ENCODE peak calls at places on chromosomes 7 and 10, in nine cellular contexts. Z is PC-9; Y is kidney; L is RWPE1; H is posterior cingulate gyrus; E is activated naive CD4-positive, alpha-beta T cell treated with anti-CD3 and anti-CD28 coated beads, Interleukin-2, amount 10 ng/mL, durations not matched to agents 7 days and 5 days; O is stomach; Q is astrocyte; B is brain microvascular endothelial cell. C is an unnamed sample.

GRCh38 chr7:24917510-24918239 is 62.3 kb downstream of the OSBPL3 start:
- DNase-seq in Z (no peak), Y (no peak), L (no peak), H (no peak), E (no peak), O (no peak), Q (peak), B (peak), C (no peak)

GRCh38 chr7:46908770-46909169 is 673.1 kb downstream of the TNS3 start:
- DNase-seq in Z (peak), Y (no peak), L (peak), H (no peak), E (no peak), O (no peak), Q (peak), B (peak), C (peak)

GRCh38 chr10:68462536-68462935 is 9.2 kb downstream of the DNA2 start:
- DNase-seq in Z (no peak), Y (no peak), L (no peak), H (no peak), E (no peak), O (no peak), Q (peak), B (no peak), C (no peak)

GRCh38 chr7:94323872-94324271 is 70.8 kb upstream of the COL1A2 start:
- DNase-seq in Z (no peak), Y (no peak), L (no peak), H (no peak), E (no peak), O (no peak), Q (no peak), B (no peak), C (no peak)

GRCh38 chr7:30585675-30586074 is 9.0 kb upstream of the GARS1 start:
- DNase-seq in Z (no peak), Y (no peak), L (no peak), H (no peak), E (no peak), O (no peak), Q (no peak), B (no peak), C (no peak)

GRCh38 chr10:96416643-96417042 is 57.8 kb upstream of the OPALIN start:
- DNase-seq in Z (no peak), Y (no peak), L (no peak), H (peak), E (no peak), O (no peak), Q (peak), B (no peak), C (peak)

GRCh38 chr10:30804478-30805055 is 175.0 kb upstream of the LYZL2 start:
- DNase-seq in Z (no peak), Y (no peak), L (no peak), H (no peak), E (no peak), O (no peak), Q (peak), B (no peak), C (no peak)

GRCh38 chr7:147759327-147759943 is 831.1 kb upstream of the C7orf33 start:
- DNase-seq in Z (no peak), Y (no peak), L (no peak), H (no peak), E (no peak), O (no peak), Q (no peak), B (no peak), C (no peak)

GRCh38 chr7:29044529-29044928 is 86.4 kb upstream of the TRIL start:
- DNase-seq in Z (no peak), Y (no peak), L (no peak), H (no peak), E (no peak), O (no peak), Q (peak), B (no peak), C (no peak)

GRCh38 chr7:130998993-130999602 is 265.1 kb upstream of the KLF14 start:
- DNase-seq in Z (peak), Y (no peak), L (no peak), H (no peak), E (no peak), O (no peak), Q (peak), B (no peak), C (no peak)

GRCh38 chr7:48416327-48416908 is 245.2 kb downstream of the ABCA13 start:
- DNase-seq in Z (no peak), Y (no peak), L (no peak), H (no peak), E (no peak), O (no peak), Q (no peak), B (no peak), C (no peak)

GRCh38 chr7:35029311-35029710 is 8.0 kb downstream of the DPY19L1 start:
- DNase-seq in Z (no peak), Y (no peak), L (no peak), H (no peak), E (no peak), O (no peak), Q (no peak), B (no peak), C (no peak)

GRCh38 chr7:129006636-129007414 is 48.1 kb downstream of the TNPO3 start:
- DNase-seq in Z (no peak), Y (no peak), L (no peak), H (no peak), E (no peak), O (no peak), Q (peak), B (no peak), C (no peak)

C was measured in SJCRH30.